ENCODE peak calls at places on chromosomes 5 and 9, in five cellular contexts. Q is renal cortical epithelial cell, W is ovary, X is transverse colon, C is NCI-H1092 treated with DMSO at 0.1 percent for 48 hours. A is an unnamed sample.

GRCh38 chr9:100579665-100580064 is 1.8 kb downstream of the CAVIN4 start:
- DNase-seq in Q (no peak), W (no peak), X (no peak), C (no peak), A (no peak)

GRCh38 chr5:69206528-69207190 is 17.3 kb downstream of the CENPH start:
- DNase-seq in Q (no peak), W (no peak), X (no peak), C (no peak), A (no peak)

GRCh38 chr9:121784706-121785426 is 133.4 kb downstream of the DAB2IP start:
- DNase-seq in Q (no peak), W (no peak), X (peak), C (no peak), A (no peak)

GRCh38 chr9:117218951-117219350 is 195.9 kb downstream of the ASTN2 start:
- DNase-seq in Q (no peak), W (no peak), X (no peak), C (no peak), A (no peak)

GRCh38 chr5:7208911-7209310 is 187.0 kb upstream of the ADCY2 start:
- DNase-seq in Q (no peak), W (no peak), X (peak), C (peak), A (peak)

GRCh38 chr5:135203019-135203418 is 169.0 kb upstream of the PITX1 start:
- DNase-seq in Q (no peak), W (no peak), X (no peak), C (no peak), A (no peak)

GRCh38 chr9:31304576-31304975 is 1079.9 kb upstream of the ACO1 start:
- DNase-seq in Q (peak), W (no peak), X (no peak), C (no peak), A (no peak)

GRCh38 chr5:62093981-62094380 is 212.0 kb upstream of the KIF2A start:
- DNase-seq in Q (peak), W (no peak), X (no peak), C (peak), A (no peak)

GRCh38 chr9:79764377-79764776 is 192.6 kb downstream of the TLE4 start:
- DNase-seq in Q (peak), W (peak), X (peak), C (no peak), A (peak)

GRCh38 chr9:109934499-109935214 is 154.7 kb downstream of the PALM2AKAP2 start:
- DNase-seq in Q (no peak), W (no peak), X (no peak), C (no peak), A (no peak)

GRCh38 chr5:33594006-33594405 is 153.2 kb downstream of the TARS1 start:
- DNase-seq in Q (peak), W (no peak), X (no peak), C (no peak), A (no peak)

GRCh38 chr5:32708949-32709348 is 2.2 kb upstream of the NPR3 start:
- DNase-seq in Q (no peak), W (no peak), X (no peak), C (no peak), A (no peak)

GRCh38 chr5:157280927-157281326 is 15.0 kb downstream of the CYFIP2 start:
- DNase-seq in Q (peak), W (no peak), X (no peak), C (no peak), A (no peak)

GRCh38 chr9:76394896-76395244 is 644 bp upstream of the RFK start:
- DNase-seq in Q (no peak), W (no peak), X (peak), C (peak), A (peak)

GRCh38 chr9:137370865-137371520 is 52.0 kb downstream of the EXD3 start:
- DNase-seq in Q (no peak), W (no peak), X (no peak), C (no peak), A (no peak)

GRCh38 chr5:135541969-135542502 is 6.3 kb upstream of the NEUROG1 start:
- DNase-seq in Q (no peak), W (no peak), X (no peak), C (no peak), A (no peak)

GRCh38 chr5:117652640-117653280 is 1078.1 kb upstream of the SEMA6A start:
- DNase-seq in Q (peak), W (no peak), X (no peak), C (no peak), A (no peak)

GRCh38 chr9:126669108-126669507 is 55.4 kb downstream of the LMX1B start:
- DNase-seq in Q (no peak), W (no peak), X (no peak), C (no peak), A (no peak)

GRCh38 chr9:75983320-75983719 is 92.8 kb downstream of the PCSK5 start:
- DNase-seq in Q (no peak), W (no peak), X (no peak), C (no peak), A (no peak)

GRCh38 chr5:151182976-151183375 is 25.4 kb upstream of the ANXA6 start:
- DNase-seq in Q (no peak), W (no peak), X (no peak), C (no peak), A (no peak)

GRCh38 chr5:32406650-32407049 is 37.9 kb downstream of the ZFR start:
- DNase-seq in Q (no peak), W (no peak), X (no peak), C (no peak), A (no peak)

GRCh38 chr9:123426406-123426805 is 70.4 kb downstream of the CRB2 start:
- DNase-seq in Q (no peak), W (no peak), X (no peak), C (no peak), A (no peak)

GRCh38 chr5:65418661-65419060 is 63.1 kb downstream of the ADAMTS6 start:
- DNase-seq in Q (no peak), W (no peak), X (no peak), C (no peak), A (no peak)

GRCh38 chr9:105901514-105902109 is 207.3 kb downstream of the TMEM38B start:
- DNase-seq in Q (peak), W (no peak), X (no peak), C (peak), A (no peak)

GRCh38 chr9:78118742-78119473 is 87.3 kb upstream of the GNAQ start:
- DNase-seq in Q (peak), W (no peak), X (no peak), C (no peak), A (no peak)

GRCh38 chr5:149549461-149550266 is 1.6 kb downstream of the CSNK1A1 start:
- DNase-seq in Q (peak), W (no peak), X (peak), C (peak), A (peak)

GRCh38 chr5:179306191-179307005 is 38.9 kb downstream of the ADAMTS2 start:
- DNase-seq in Q (no peak), W (no peak), X (peak), C (no peak), A (no peak)

GRCh38 chr9:81814794-81815464 is 113.3 kb upstream of the SPATA31D4 start:
- DNase-seq in Q (peak), W (no peak), X (no peak), C (peak), A (no peak)

GRCh38 chr5:13248236-13248635 is 696.3 kb downstream of the DNAH5 start:
- DNase-seq in Q (peak), W (no peak), X (no peak), C (no peak), A (no peak)

GRCh38 chr9:37382982-37383357 is 39.5 kb upstream of the GRHPR start:
- DNase-seq in Q (no peak), W (no peak), X (no peak), C (no peak), A (no peak)

GRCh38 chr5:169471021-169471420 is 112.6 kb upstream of the SPDL1 start:
- DNase-seq in Q (no peak), W (no peak), X (no peak), C (no peak), A (no peak)

GRCh38 chr5:35852084-35852734 is 4.5 kb upstream of the IL7R start:
- DNase-seq in Q (no peak), W (no peak), X (no peak), C (no peak), A (no peak)

GRCh38 chr9:135704366-135704947 is 2.5 kb downstream of the KCNT1 start:
- DNase-seq in Q (no peak), W (peak), X (no peak), C (no peak), A (no peak)

A was measured in left colon.